ENCODE peak calls at places on chromosomes 3 and 15, in four cellular contexts. E is left lobe of liver, B is Panc1, I is heart right ventricle. A is an unnamed sample.

GRCh38 chr15:100335335-100335999 is 6.3 kb downstream of the ADAMTS17 start:
- ATAC-seq in I (no peak), E (no peak), B (no peak), A (no peak)

GRCh38 chr3:37937156-37937555 is 53.4 kb upstream of the VILL start:
- ATAC-seq in E (no peak), I (no peak), B (no peak), A (no peak)

GRCh38 chr15:95016511-95017219 is 785.3 kb downstream of the MCTP2 start:
- ATAC-seq in B (no peak), E (no peak), I (peak), A (no peak)

GRCh38 chr3:128242818-128243601 is 89.7 kb downstream of the EEFSEC start:
- ATAC-seq in I (no peak), E (no peak), B (no peak), A (no peak)

GRCh38 chr3:69065318-69065964 is 13.3 kb upstream of the TMF1 start:
- ATAC-seq in E (no peak), I (no peak), B (no peak), A (no peak)

GRCh38 chr3:50466177-50466576 is 37.3 kb downstream of the CACNA2D2 start:
- ATAC-seq in I (no peak), E (no peak), B (no peak), A (no peak)

GRCh38 chr3:71684752-71685151 is 40.5 kb downstream of the EIF4E3 start:
- ATAC-seq in E (no peak), I (peak), B (no peak), A (peak)

GRCh38 chr15:43977072-43977884 is 150.5 kb downstream of the WDR76 start:
- ATAC-seq in E (no peak), I (no peak), B (no peak), A (no peak)

GRCh38 chr15:81924667-81925183 is 121.1 kb downstream of the MEX3B start:
- ATAC-seq in E (no peak), B (no peak), I (no peak), A (no peak)

GRCh38 chr15:75170711-75171341 is 30.9 kb upstream of the C15orf39 start:
- ATAC-seq in I (peak), E (no peak), B (no peak), A (no peak)

GRCh38 chr3:171192176-171192854 is 165.8 kb upstream of the SLC2A2 start:
- ATAC-seq in I (no peak), B (no peak), E (no peak), A (no peak)

GRCh38 chr3:149460123-149460522 is 14.4 kb upstream of the TM4SF4 start:
- ATAC-seq in E (peak), B (no peak), I (peak), A (peak)

GRCh38 chr3:51678186-51678585 is 7.1 kb downstream of the TEX264 start:
- ATAC-seq in E (no peak), B (no peak), I (no peak), A (no peak)

GRCh38 chr15:69328739-69329138 is 30.0 kb downstream of the PAQR5 start:
- ATAC-seq in E (peak), B (no peak), I (no peak), A (no peak)

GRCh38 chr3:188330138-188330537 is 176.2 kb downstream of the LPP start:
- ATAC-seq in E (no peak), I (no peak), B (no peak), A (no peak)

GRCh38 chr3:59262076-59262498 is 212.3 kb upstream of the CFAP20DC start:
- ATAC-seq in I (no peak), E (peak), B (no peak), A (no peak)

GRCh38 chr3:30333143-30333542 is 273.3 kb upstream of the TGFBR2 start:
- ATAC-seq in I (no peak), B (peak), E (no peak), A (no peak)

GRCh38 chr15:38864827-38865604 is 300.4 kb upstream of the RASGRP1 start:
- ATAC-seq in I (peak), B (no peak), E (no peak), A (peak)

GRCh38 chr3:58044656-58045055 is 36.4 kb downstream of the FLNB start:
- ATAC-seq in E (no peak), I (peak), B (no peak), A (peak)

GRCh38 chr3:188205992-188206416 is 52.0 kb downstream of the LPP start:
- ATAC-seq in E (peak), I (peak), B (peak), A (peak)

GRCh38 chr3:184685646-184686045 is 26.2 kb downstream of the MAGEF1 start:
- ATAC-seq in E (no peak), I (no peak), B (no peak), A (no peak)

GRCh38 chr3:196321162-196321561 is 3.1 kb upstream of the DYNLT2B start:
- ATAC-seq in B (no peak), I (no peak), E (no peak), A (no peak)

GRCh38 chr3:197420115-197420514 is 121.7 kb upstream of the DLG1 start:
- ATAC-seq in B (no peak), E (no peak), I (peak), A (peak)

GRCh38 chr3:40414270-40414669 is 27.3 kb downstream of the ENTPD3 start:
- ATAC-seq in I (no peak), B (no peak), E (no peak), A (no peak)

GRCh38 chr15:44656241-44656640 is 7.2 kb downstream of the SPG11 start:
- ATAC-seq in E (no peak), I (no peak), B (no peak), A (no peak)

GRCh38 chr3:101202640-101203039 is 117.7 kb downstream of the IMPG2 start:
- ATAC-seq in E (no peak), B (no peak), I (no peak), A (no peak)

GRCh38 chr3:155748611-155749365 is 3.9 kb upstream of the PLCH1 start:
- ATAC-seq in E (no peak), I (no peak), B (no peak), A (no peak)

GRCh38 chr15:99472416-99473145 is 93.2 kb upstream of the MEF2A start:
- ATAC-seq in B (no peak), I (peak), E (no peak), A (no peak)

A was measured in gastroesophageal sphincter.